ENCODE peak calls at places on chromosomes 11 and 22, in ten cellular contexts. L, F, Y, D, Q, P, R, A, X and Z are unnamed samples.

GRCh38 chr11:96073536-96073935 is 149.6 kb upstream of the MTMR2 start:
- DNase-seq in L (no peak), F (no peak), Y (no peak), D (no peak), Q (no peak), P (no peak), R (no peak), A (no peak), X (no peak), Z (no peak)

GRCh38 chr22:49372530-49373288 is 455.0 kb downstream of the BRD1 start:
- DNase-seq in L (no peak), F (no peak), Y (no peak), D (peak; percentile 83), Q (no peak), P (no peak), R (no peak), A (no peak), X (peak; percentile 48), Z (no peak)

GRCh38 chr11:111541209-111542061 is 915 bp downstream of the LAYN start:
- DNase-seq in L (peak; percentile 77), F (no peak), Y (peak; percentile 94), D (no peak), Q (peak; percentile 79), P (peak; percentile 67), R (peak; percentile 84), A (peak; percentile 41), X (peak; percentile 78), Z (no peak)

GRCh38 chr11:22957890-22958289 is 97.6 kb upstream of the CCDC179 start:
- DNase-seq in L (no peak), F (no peak), Y (no peak), D (no peak), Q (no peak), P (no peak), R (no peak), A (no peak), X (no peak), Z (no peak)

GRCh38 chr11:44957051-44957515 is 6.4 kb upstream of the TP53I11 start:
- DNase-seq in L (no peak), F (no peak), Y (peak; percentile 19), D (no peak), Q (no peak), P (no peak), R (no peak), A (no peak), X (peak; percentile 69), Z (no peak)

GRCh38 chr22:48630848-48631247 is 1196.8 kb downstream of the BRD1 start:
- DNase-seq in L (no peak), F (no peak), Y (no peak), D (no peak), Q (no peak), P (no peak), R (no peak), A (no peak), X (no peak), Z (no peak)

GRCh38 chr11:132020001-132020400 is 649.6 kb downstream of the NTM start:
- DNase-seq in L (no peak), F (no peak), Y (no peak), D (no peak), Q (no peak), P (no peak), R (no peak), A (no peak), X (no peak), Z (no peak)

GRCh38 chr11:130478881-130479280 is 30.4 kb downstream of the ADAMTS15 start:
- DNase-seq in L (no peak), F (no peak), Y (peak; percentile 32), D (no peak), Q (peak; percentile 56), P (peak; percentile 45), R (peak; percentile 32), A (no peak), X (no peak), Z (no peak)

GRCh38 chr11:21295508-21295907 is 626.1 kb downstream of the NELL1 start:
- DNase-seq in L (no peak), F (no peak), Y (peak; percentile 18), D (no peak), Q (no peak), P (no peak), R (peak; percentile 0), A (no peak), X (no peak), Z (no peak)

GRCh38 chr11:66970371-66970807 is 4.7 kb upstream of the C11orf86 start:
- DNase-seq in L (no peak), F (no peak), Y (no peak), D (no peak), Q (no peak), P (no peak), R (no peak), A (no peak), X (no peak), Z (no peak)

GRCh38 chr11:103889679-103890078 is 146.8 kb upstream of the DDI1 start:
- DNase-seq in L (no peak), F (no peak), Y (no peak), D (no peak), Q (no peak), P (no peak), R (no peak), A (no peak), X (no peak), Z (no peak)

GRCh38 chr11:103892603-103893002 is 143.8 kb upstream of the DDI1 start:
- DNase-seq in L (no peak), F (no peak), Y (peak; percentile 68), D (no peak), Q (no peak), P (no peak), R (peak; percentile 72), A (no peak), X (no peak), Z (no peak)

GRCh38 chr11:103893366-103893765 is 143.1 kb upstream of the DDI1 start:
- DNase-seq in L (no peak), F (no peak), Y (no peak), D (no peak), Q (no peak), P (no peak), R (no peak), A (no peak), X (no peak), Z (no peak)

GRCh38 chr11:103888541-103888951 is 147.9 kb upstream of the DDI1 start:
- DNase-seq in L (no peak), F (no peak), Y (no peak), D (no peak), Q (no peak), P (no peak), R (no peak), A (no peak), X (no peak), Z (no peak)

GRCh38 chr11:103890654-103891053 is 145.8 kb upstream of the DDI1 start:
- DNase-seq in L (no peak), F (no peak), Y (no peak), D (no peak), Q (no peak), P (no peak), R (no peak), A (no peak), X (no peak), Z (no peak)
- H3K4me3 ChIP-seq in L (no peak overlapping the region), F (no peak overlapping the region), Y (no peak overlapping the region), D (no peak overlapping the region), Q (no peak overlapping the region), P (no peak overlapping the region), R (no peak overlapping the region), A (no peak overlapping the region), X (no peak overlapping the region), Z (no peak overlapping the region)

GRCh38 chr11:18699848-18700261 is 1.3 kb downstream of the TMEM86A start:
- DNase-seq in L (no peak), F (no peak), Y (peak; percentile 30), D (no peak), Q (no peak), P (no peak), R (no peak), A (no peak), X (no peak), Z (no peak)
- H3K4me3 ChIP-seq in L (no peak overlapping the region), F (no peak overlapping the region), Y (no peak overlapping the region), D (no peak overlapping the region), Q (peak overlapping the region; percentile 87), P (peak overlapping the region; percentile 47), R (no peak overlapping the region), A (no peak overlapping the region), X (peak overlapping the region; percentile 64), Z (no peak overlapping the region)

DNA sequence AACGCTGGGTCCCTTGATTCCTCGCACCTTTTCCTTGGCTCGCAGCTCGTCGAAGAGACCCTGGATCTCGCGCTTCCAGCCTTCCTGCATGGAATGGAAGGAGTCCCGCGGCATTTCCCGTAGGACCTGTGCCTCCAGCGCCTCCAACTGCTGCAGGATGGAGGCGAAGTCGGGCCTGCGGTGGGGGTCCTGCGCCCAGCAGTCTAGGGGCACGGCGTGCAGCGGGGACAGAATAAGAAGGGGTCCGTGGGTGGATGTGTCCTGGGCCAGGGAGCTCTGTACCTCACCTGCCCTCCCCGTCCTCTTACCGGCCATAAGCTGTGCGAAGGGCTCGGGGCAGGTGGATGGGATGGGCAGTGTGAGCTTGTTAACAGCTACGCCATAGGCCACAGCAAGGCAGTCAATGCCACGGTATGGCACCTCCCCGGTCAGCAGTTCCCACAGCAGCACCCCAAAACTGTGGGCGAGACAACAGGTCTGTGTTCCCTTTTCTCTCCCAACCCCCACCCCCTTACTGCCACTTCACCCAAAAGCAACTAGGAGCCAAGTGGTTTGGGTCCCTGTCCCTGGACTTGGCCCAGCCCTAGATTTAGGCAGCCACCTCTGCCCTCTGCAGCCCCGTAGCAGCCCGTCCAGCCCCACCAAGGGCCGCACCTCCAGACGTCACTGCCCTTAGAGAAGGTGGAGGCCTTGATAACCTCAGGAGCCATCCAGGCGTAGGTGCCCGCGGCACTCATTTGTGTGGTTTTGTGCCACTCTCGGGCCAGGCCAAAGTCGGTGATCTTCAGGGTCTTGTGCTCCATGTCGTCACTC is 6.2 kb downstream of the MAP3K11 start:
- DNase-seq in L (no peak), F (no peak), Y (no peak), D (no peak), Q (no peak), P (no peak), R (no peak), A (no peak), X (no peak), Z (no peak)
- H3K4me3 ChIP-seq in L (peak overlapping the region; percentile 40), F (no peak overlapping the region), Y (peak overlapping the region; percentile 8), D (peak overlapping the region; percentile 7), Q (peak overlapping the region; percentile 61), P (peak overlapping the region; percentile 34), R (no peak overlapping the region), A (no peak overlapping the region), X (no peak overlapping the region), Z (peak overlapping the region; percentile 83)

DNA sequence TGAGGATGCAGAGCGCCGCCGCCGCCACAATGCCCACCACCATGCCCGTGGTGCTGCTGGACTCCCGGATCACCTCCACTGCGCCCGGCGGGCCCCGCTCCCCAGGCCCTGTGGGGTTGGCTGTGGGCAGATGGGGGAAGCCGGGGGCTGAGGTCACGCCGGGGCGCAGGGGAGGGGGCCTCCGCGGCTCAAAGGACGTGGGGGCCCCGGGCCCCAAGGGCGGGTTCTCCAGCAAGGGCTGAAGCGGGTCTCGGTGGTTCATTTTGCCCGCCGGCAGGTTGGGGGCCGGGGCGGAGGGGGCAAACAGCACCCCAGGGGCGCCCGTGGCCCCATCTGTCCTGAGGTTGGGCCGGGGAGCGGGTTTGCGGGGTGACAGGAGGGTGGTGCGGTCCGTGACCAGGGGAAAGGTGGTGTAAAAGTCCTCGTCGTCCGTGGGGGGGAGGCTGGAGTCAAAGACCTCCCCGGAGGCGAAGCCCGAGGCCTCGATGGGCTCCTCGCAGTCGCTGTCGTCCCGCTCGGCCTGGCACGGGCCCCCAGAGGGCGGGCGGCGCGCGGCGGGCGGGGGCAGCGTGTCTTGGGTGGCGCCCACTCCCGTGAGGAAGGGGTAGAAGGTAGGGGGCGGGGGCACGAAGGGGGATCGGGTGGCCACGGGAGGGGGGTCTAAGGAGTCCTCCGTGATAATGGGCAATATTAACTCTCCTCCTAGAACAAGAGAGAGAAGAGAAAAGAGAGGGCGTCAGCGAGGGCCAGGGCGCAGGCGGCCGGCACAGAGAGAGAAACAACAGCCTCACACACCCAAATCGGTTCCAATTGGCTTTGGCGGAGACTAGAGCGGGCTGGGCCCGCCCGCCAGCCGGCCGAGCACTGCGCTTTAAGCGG is 16.6 kb downstream of the SLC22A12 start:
- DNase-seq in L (no peak), F (no peak), Y (peak; percentile 59), D (no peak), Q (no peak), P (no peak), R (peak; percentile 18), A (no peak), X (peak; percentile 72), Z (no peak)
- H3K4me3 ChIP-seq in L (peak overlapping the region; percentile 20), F (no peak overlapping the region), Y (no peak overlapping the region), D (no peak overlapping the region), Q (peak overlapping the region; percentile 25), P (no peak overlapping the region), R (no peak overlapping the region), A (no peak overlapping the region), X (no peak overlapping the region), Z (no peak overlapping the region)